ENCODE peak calls at places on chromosomes 11 and 22, in seven cellular contexts. Y is NCI-H1417; X is neuronal stem cell; M is stimulated activated CD4-positive, alpha-beta T cell treated with anti-CD3 and anti-CD28 coated beads, TNF-alpha, amount 100 ng/mL, for 1 hour; E is activated naive CD8-positive, alpha-beta T cell treated with anti-CD3 and anti-CD28 coated beads, Interleukin-2, amount 50 U/mL, for 16 hours; J is ovary; N is NCI-H510A treated with DMSO at 0.1 percent for 48 hours. V is an unnamed sample.

GRCh38 chr11:33829430-33830141 is 55.3 kb upstream of the FBXO3 start:
- DNase-seq in J (peak), E (no peak), M (no peak), Y (peak), N (peak), X (peak), V (peak)

GRCh38 chr11:1405186-1406020 is 15.7 kb downstream of the BRSK2 start:
- DNase-seq in X (no peak), N (no peak), M (no peak), E (no peak), Y (no peak), J (no peak), V (no peak)

GRCh38 chr11:65066805-65067291 is 8.5 kb upstream of the NAALADL1 start:
- DNase-seq in X (no peak), Y (peak), M (no peak), N (peak), J (no peak), E (no peak), V (no peak)

GRCh38 chr11:129854229-129854805 is 38.7 kb downstream of the TMEM45B start:
- DNase-seq in Y (no peak), X (no peak), J (no peak), E (no peak), N (no peak), M (no peak), V (no peak)

GRCh38 chr11:118147502-118147901 is 5.1 kb downstream of the SCN4B start:
- DNase-seq in E (no peak), M (no peak), J (no peak), N (no peak), X (no peak), Y (no peak), V (no peak)

GRCh38 chr11:111559791-111560190 is 19.3 kb downstream of the LAYN start:
- DNase-seq in X (no peak), N (no peak), Y (no peak), M (no peak), E (no peak), J (no peak), V (no peak)

GRCh38 chr11:65502852-65503603 is 4.2 kb downstream of the MALAT1 start:
- DNase-seq in M (no peak), Y (peak), X (no peak), E (no peak), N (peak), J (no peak), V (no peak)

GRCh38 chr11:68677432-68677831 is 6.9 kb upstream of the GAL start:
- DNase-seq in N (no peak), E (no peak), J (no peak), M (no peak), Y (peak), X (no peak), V (peak)

GRCh38 chr11:1938343-1939005 is 8.7 kb upstream of the MRPL23 start:
- DNase-seq in Y (no peak), J (no peak), E (no peak), N (no peak), M (no peak), X (no peak), V (no peak)

GRCh38 chr22:50009251-50009650 is 3.3 kb downstream of the IL17REL start:
- DNase-seq in Y (no peak), X (no peak), J (no peak), M (no peak), N (no peak), E (no peak), V (no peak)

GRCh38 chr11:69425444-69425843 is 56.0 kb upstream of the LINC01488 start:
- DNase-seq in J (no peak), N (no peak), M (no peak), Y (no peak), E (no peak), X (no peak), V (no peak)

V was measured in NT2/D1.